ENCODE peak calls at places on chromosomes 3 and 15, in eight cellular contexts. J, I, Q, K, O, H, B and U are unnamed samples.

GRCh38 chr3:72155391-72156064 is 370.6 kb upstream of the PROK2 start:
- DNase-seq in B (peak), J (peak), K (no peak), I (peak), H (no peak), O (peak), Q (no peak), U (no peak)

GRCh38 chr3:159077860-159078259 is 276.0 kb downstream of the MFSD1 start:
- DNase-seq in I (no peak), K (no peak), H (no peak), Q (no peak), B (no peak), J (peak), O (peak), U (no peak)

GRCh38 chr3:14082108-14082657 is 42.5 kb downstream of the CHCHD4 start:
- DNase-seq in B (no peak), Q (no peak), K (peak), O (no peak), I (no peak), H (no peak), J (no peak), U (no peak)

GRCh38 chr15:77030042-77030927 is 35.4 kb downstream of the PSTPIP1 start:
- DNase-seq in J (no peak), B (no peak), Q (no peak), H (no peak), K (no peak), O (no peak), I (peak), U (no peak)

GRCh38 chr3:150081084-150081483 is 110.4 kb upstream of the PFN2 start:
- DNase-seq in O (no peak), K (no peak), B (no peak), I (no peak), H (no peak), Q (no peak), J (no peak), U (no peak)

GRCh38 chr3:179811321-179812095 is 158.7 kb downstream of the USP13 start:
- DNase-seq in O (peak), J (peak), H (peak), Q (no peak), B (peak), K (peak), I (no peak), U (peak)

GRCh38 chr3:25300141-25300540 is 127.9 kb upstream of the RARB start:
- DNase-seq in H (no peak), I (no peak), K (no peak), O (no peak), Q (no peak), B (no peak), J (no peak), U (no peak)

GRCh38 chr3:149800693-149801092 is 8.3 kb upstream of the ANKUB1 start:
- DNase-seq in H (no peak), I (no peak), K (no peak), J (no peak), B (no peak), O (no peak), Q (no peak), U (no peak)

GRCh38 chr3:173502983-173503568 is 105.5 kb downstream of the NLGN1 start:
- DNase-seq in I (no peak), K (no peak), O (peak), J (peak), B (peak), Q (no peak), H (peak), U (no peak)

GRCh38 chr15:78264304-78265136 is at the start of gene DNAJA4:
- DNase-seq in I (peak), J (no peak), H (no peak), Q (peak), B (peak), O (no peak), K (no peak), U (no peak)

GRCh38 chr15:72203507-72203837 is 5.9 kb upstream of the GRAMD2A start:
- DNase-seq in K (no peak), I (no peak), O (peak), J (peak), B (peak), H (peak), Q (no peak), U (no peak)

GRCh38 chr3:52633786-52634185 is 51.9 kb downstream of the PBRM1 start:
- DNase-seq in O (no peak), I (no peak), J (no peak), K (no peak), Q (no peak), B (no peak), H (no peak), U (no peak)

GRCh38 chr3:122387709-122388108 is 3.7 kb downstream of the FAM162A start:
- DNase-seq in Q (no peak), I (no peak), K (no peak), H (no peak), J (no peak), O (no peak), B (no peak), U (no peak)

GRCh38 chr3:189084620-189085019 is 87.2 kb upstream of the TPRG1 start:
- DNase-seq in H (no peak), O (no peak), B (no peak), Q (no peak), K (no peak), J (no peak), I (no peak), U (no peak)

GRCh38 chr3:168341192-168341816 is 245.6 kb upstream of the GOLIM4 start:
- DNase-seq in I (no peak), Q (no peak), K (no peak), B (no peak), J (peak), H (no peak), O (peak), U (no peak)

GRCh38 chr3:138845071-138845685 is 10.4 kb upstream of the PIK3CB start:
- DNase-seq in K (no peak), H (no peak), J (no peak), I (no peak), O (no peak), B (peak), Q (no peak), U (peak)

GRCh38 chr3:84998545-84998944 is 39.8 kb downstream of the CADM2 start:
- DNase-seq in B (no peak), O (no peak), I (no peak), J (no peak), H (no peak), Q (no peak), K (no peak), U (no peak)

GRCh38 chr3:9695322-9695721 is 8.3 kb upstream of the CPNE9 start:
- DNase-seq in K (no peak), J (no peak), I (no peak), O (no peak), H (no peak), Q (no peak), B (peak), U (no peak)